ENCODE peak calls at places on chromosomes 11 and 22, in six cellular contexts. G, V, Y, W, S and R are unnamed samples.

GRCh38 chr11:65185869-65186341 is 4.2 kb downstream of the CAPN1 start:
- DNase-seq in Y (no peak), G (no peak), V (no peak), W (no peak), S (no peak), R (no peak)

GRCh38 chr11:83724704-83725114 is 438.5 kb upstream of the CCDC90B start:
- DNase-seq in S (no peak), Y (peak), G (peak), V (no peak), W (no peak), R (no peak)

GRCh38 chr11:111851636-111852035 is 19.7 kb downstream of the ALG9 start:
- DNase-seq in W (no peak), S (peak), V (no peak), Y (peak), G (no peak), R (no peak)

GRCh38 chr11:57432714-57433163 is 5.8 kb upstream of the SLC43A3 start:
- DNase-seq in S (no peak), Y (no peak), V (no peak), G (no peak), W (no peak), R (no peak)

GRCh38 chr22:20571531-20572007 is 64.2 kb downstream of the MED15 start:
- DNase-seq in V (no peak), G (peak), S (peak), W (peak), Y (peak), R (no peak)

GRCh38 chr11:36558511-36559413 is 9.0 kb upstream of the RAG1 start:
- DNase-seq in W (no peak), G (no peak), Y (no peak), V (no peak), S (no peak), R (no peak)

GRCh38 chr11:32213223-32213622 is 122.3 kb downstream of the RCN1 start:
- DNase-seq in S (no peak), G (no peak), V (no peak), W (no peak), Y (no peak), R (no peak)

GRCh38 chr22:49727881-49728563 is 99.7 kb downstream of the BRD1 start:
- DNase-seq in G (no peak), Y (peak), W (no peak), S (no peak), V (no peak), R (no peak)

GRCh38 chr22:20567371-20567847 is 60.0 kb downstream of the MED15 start:
- DNase-seq in V (no peak), W (no peak), G (no peak), S (no peak), Y (no peak), R (no peak)

GRCh38 chr11:36408476-36409136 is 101.5 kb downstream of the TRAF6 start:
- DNase-seq in Y (no peak), G (no peak), V (no peak), W (no peak), S (no peak), R (no peak)

GRCh38 chr11:30852091-30852490 is 265.9 kb upstream of the MPPED2 start:
- DNase-seq in W (no peak), Y (no peak), V (no peak), G (no peak), S (no peak), R (no peak)

GRCh38 chr22:21697866-21698265 is 32.1 kb downstream of the PPIL2 start:
- DNase-seq in S (no peak), V (no peak), G (no peak), W (no peak), Y (no peak), R (no peak)

GRCh38 chr22:40720538-40721256 is 41.4 kb downstream of the MCHR1 start:
- DNase-seq in G (no peak), W (no peak), V (no peak), S (no peak), Y (no peak), R (no peak)

GRCh38 chr22:40723396-40723933 is 44.2 kb downstream of the MCHR1 start:
- DNase-seq in S (no peak), V (no peak), W (no peak), G (no peak), Y (no peak), R (no peak)

GRCh38 chr22:40719599-40719998 is 40.3 kb downstream of the MCHR1 start:
- DNase-seq in W (no peak), G (no peak), Y (no peak), V (no peak), S (peak), R (no peak)

GRCh38 chr22:40718250-40719204 is 39.2 kb downstream of the MCHR1 start:
- DNase-seq in G (no peak), Y (no peak), W (no peak), V (no peak), S (no peak), R (no peak)

DNA sequence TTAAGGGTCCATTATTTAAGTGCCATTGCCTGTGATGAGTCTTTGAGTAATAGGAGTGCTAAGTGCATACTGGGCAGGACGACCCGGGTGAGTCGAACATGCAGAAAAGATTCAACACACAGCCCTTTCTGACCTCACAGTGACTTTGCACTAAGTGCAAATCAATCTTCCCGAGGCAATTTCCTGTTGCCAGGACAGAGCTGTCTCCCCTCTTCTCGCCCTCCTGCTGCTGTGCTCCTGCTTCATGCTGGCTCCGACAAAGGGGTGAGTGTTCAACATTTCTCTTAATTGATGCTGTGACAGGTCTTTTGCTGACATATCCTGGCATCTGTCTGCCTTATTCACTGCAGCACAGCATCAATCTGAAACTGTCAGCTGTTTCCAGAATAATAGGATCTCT is 42.0 kb downstream of the MCHR1 start:
- DNase-seq in Y (peak), G (no peak), S (peak), W (no peak), V (no peak), R (no peak)
- TF ChIP-seq EP300 in Y (peak), G (no peak), S (no peak), W (no peak), V (no peak), R (no peak)

GRCh38 chr11:77014669-77015068 is 19.5 kb upstream of the B3GNT6 start:
- DNase-seq in Y (no peak), S (no peak), G (no peak), W (no peak), V (no peak), R (no peak)

GRCh38 chr11:77020751-77021150 is 13.4 kb upstream of the B3GNT6 start:
- DNase-seq in S (no peak), V (no peak), Y (no peak), W (no peak), G (no peak), R (no peak)

GRCh38 chr11:77024745-77025144 is 9.5 kb upstream of the B3GNT6 start:
- DNase-seq in G (no peak), Y (no peak), V (no peak), W (no peak), S (no peak), R (no peak)

DNA sequence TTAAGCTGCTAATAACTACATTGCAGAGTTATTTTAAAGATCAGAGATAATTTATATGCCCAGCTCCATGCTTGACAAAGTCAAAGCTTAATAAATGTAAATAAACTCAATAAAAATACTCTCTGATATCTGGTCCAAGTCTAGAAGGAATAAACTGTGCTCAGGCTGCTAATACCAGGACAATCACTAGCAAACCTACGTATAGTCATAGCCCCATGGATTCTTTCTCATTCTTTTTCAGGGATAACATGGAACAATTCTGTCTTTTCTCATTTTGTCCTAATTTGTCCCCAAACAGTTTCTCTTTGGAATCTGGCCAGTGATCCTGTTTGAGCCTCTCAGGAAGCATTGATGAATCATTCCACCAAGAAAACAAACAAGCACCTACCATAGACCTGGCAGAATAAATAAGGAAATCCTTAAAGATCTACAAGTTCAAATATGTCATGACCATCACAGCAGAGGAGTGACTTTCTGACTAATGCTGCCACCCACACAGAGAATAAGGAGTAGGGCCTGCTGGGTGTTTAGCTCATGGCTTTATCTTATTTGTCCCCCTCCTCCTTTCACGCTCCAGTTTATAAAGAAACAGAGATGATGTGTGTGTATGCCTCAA is 14.1 kb upstream of the B3GNT6 start:
- DNase-seq in G (no peak), V (no peak), Y (no peak), S (peak), W (no peak), R (no peak)
- TF ChIP-seq POLR2AphosphoS5 in G (no peak), V (no peak), Y (no peak), S (no peak), W (no peak), R (no peak)

DNA sequence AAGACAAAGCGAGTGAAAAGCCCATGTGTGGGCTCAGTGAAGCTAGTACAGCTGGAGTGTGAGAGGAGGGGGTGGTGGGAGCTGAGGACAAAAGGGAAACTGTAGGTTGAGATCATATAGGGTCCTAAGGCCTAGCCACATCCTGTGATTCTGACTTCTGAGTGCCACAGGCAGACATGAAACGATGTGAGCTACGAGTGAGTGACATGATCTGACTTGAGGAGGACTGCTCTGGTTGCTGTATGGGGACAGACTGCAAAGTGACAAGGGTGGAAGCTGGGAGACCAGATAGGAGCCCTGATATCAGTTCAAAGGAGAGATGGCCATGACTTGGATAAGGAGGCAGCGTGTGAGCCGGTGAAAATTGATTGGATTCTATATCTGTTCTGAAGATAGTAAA is 85.4 kb downstream of the MICAL2 start:
- DNase-seq in Y (no peak), W (no peak), G (no peak), V (no peak), S (no peak), R (no peak)
- TF ChIP-seq EP300 in Y (no peak), W (no peak), G (no peak), V (no peak), S (no peak), R (no peak)

DNA sequence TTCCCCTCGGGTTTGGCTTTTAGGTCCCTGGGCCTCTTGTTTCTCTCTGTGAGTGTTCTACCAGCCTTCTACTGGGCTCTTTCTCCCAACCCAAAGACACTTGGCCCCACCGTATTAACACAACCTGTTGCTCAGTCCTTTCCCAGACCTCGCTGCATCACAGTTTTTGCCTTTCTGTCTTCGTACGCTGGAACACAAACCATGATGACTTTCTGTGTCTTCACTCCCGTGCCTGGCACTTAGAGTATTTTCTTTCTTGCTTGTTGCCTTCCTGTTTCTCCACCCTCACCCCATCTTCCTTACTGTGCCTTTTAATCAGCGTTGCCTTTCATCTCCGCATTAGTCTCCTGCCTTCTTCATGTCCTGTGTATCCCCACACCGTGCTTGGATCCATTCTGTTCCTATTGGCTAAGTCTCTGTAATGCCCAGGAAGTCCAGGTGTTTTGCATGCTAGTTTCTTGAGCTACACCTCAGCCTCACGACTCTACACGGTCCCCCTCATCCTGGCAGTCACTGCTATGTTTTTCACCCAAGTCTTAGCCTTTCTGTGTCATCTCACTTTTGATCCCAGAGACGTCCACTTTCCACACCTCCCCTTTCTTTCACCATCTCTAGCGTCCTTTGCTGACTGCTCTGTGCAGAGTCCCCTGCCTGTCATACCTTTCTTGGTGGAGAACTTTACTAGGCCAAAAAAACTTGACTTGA is 1.6 kb downstream of the MARK2 start:
- DNase-seq in V (no peak), Y (no peak), G (no peak), S (no peak), W (no peak), R (no peak)
- TF ChIP-seq POLR2AphosphoS5 in V (no peak), Y (no peak), G (no peak), S (no peak), W (no peak), R (no peak)

DNA sequence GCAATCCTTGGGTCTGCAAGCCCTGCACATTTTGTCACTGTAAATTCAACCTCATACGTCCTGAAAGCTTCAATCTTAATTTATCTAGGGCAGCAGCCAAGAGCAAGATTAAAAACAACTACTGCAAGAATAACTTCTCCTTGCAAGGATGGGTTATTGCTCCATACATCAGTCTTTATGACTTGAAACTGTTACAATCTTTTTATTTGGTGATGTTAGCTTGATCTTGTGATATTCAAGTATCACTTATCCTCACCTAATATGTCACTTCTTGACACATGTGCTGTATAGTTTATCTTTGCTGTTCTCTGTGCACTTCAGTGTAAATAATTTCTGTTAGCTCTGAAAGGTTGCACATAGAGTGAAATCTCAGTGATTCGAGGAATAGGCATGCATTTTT is 14.7 kb upstream of the APLP2 start:
- DNase-seq in G (no peak), W (no peak), Y (no peak), S (no peak), V (no peak), R (no peak)
- TF ChIP-seq EP300 in G (no peak), W (no peak), Y (no peak), S (no peak), V (no peak), R (no peak)

DNA sequence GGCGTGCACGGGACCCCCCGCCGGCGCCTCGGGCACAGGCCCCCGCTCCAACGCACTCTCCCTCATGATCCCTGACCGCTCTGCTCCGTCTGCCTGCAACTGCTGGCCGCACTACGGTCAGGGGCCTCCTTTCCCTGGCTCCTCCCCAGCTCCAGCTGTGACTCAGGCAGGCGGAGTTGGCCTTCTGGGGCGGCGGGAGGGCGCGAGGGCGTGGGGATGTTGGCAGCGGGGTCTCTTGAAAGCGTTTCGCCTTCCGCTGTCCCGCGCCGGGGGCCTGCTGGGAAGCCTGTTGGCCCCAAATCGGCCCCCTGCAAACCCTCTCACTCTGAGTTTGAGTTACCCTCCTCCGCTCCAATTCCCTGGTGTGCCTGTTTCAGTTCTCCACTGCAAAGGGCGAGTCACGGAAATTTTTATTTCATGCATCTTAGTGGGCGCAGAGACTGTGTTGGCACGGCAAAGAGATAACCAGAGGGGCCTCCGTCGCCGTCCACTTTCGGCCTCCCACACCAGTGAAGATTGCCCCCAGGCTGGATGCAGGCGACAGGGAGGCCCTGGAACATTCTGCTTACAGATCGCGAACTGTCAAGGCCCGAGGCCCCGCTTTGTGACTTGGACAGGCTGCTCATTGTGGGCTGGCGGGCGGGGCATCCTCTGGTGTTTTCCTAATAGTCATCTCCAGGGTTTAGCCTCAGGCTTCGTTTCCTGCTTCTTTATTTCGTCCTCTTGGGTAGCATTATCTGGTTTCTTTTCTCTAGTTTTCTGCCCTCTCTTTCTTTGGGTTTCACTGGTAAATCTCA is at the start of gene CAVIN3:
- DNase-seq in V (peak), W (peak), Y (peak), G (peak), S (no peak), R (peak)
- TF ChIP-seq POLR2AphosphoS5 in V (peak), W (peak), Y (no peak), G (peak), S (no peak), R (peak)

GRCh38 chr11:120919045-120919444 is 104.9 kb upstream of the TBCEL start:
- DNase-seq in G (no peak), Y (no peak), W (no peak), S (no peak), V (no peak), R (no peak)
- TF ChIP-seq EP300 in G (no peak), Y (no peak), W (no peak), S (no peak), V (no peak), R (no peak)